ENCODE peak calls at places on chromosomes 4 and X, in five cellular contexts. B is A549, V is IMR-90, K is K562, P is SK-N-SH. I is an unnamed sample.

GRCh38 chr4:107685740-107686139 is 34.3 kb downstream of the PAPSS1 start:
- DNase-seq in B (no peak), V (no peak), K (no peak), P (no peak), I (no peak)

GRCh38 chr4:48360285-48360965 is 19.1 kb downstream of the SLAIN2 start:
- DNase-seq in B (no peak), V (peak), K (no peak), P (no peak), I (no peak)

GRCh38 chrX:44874481-44875184 is 1.6 kb downstream of the KDM6A start:
- DNase-seq in B (peak), V (peak), K (peak), P (peak), I (no peak)

GRCh38 chr4:152443859-152444258 is 92.0 kb downstream of the FBXW7 start:
- DNase-seq in B (no peak), V (no peak), K (no peak), P (no peak), I (no peak)

GRCh38 chrX:39827959-39828358 is 269.8 kb downstream of the BCOR start:
- DNase-seq in B (no peak), V (no peak), K (no peak), P (no peak), I (no peak)

GRCh38 chr4:26482508-26483462 is 7.5 kb downstream of the CCKAR start:
- DNase-seq in B (no peak), V (no peak), K (no peak), P (no peak), I (no peak)

GRCh38 chrX:53300157-53300556 is 18.8 kb upstream of the IQSEC2 start:
- DNase-seq in B (no peak), V (no peak), K (no peak), P (no peak), I (no peak)

GRCh38 chr4:19655666-19656065 is 596.0 kb upstream of the SLIT2 start:
- DNase-seq in B (no peak), V (no peak), K (no peak), P (no peak), I (no peak)

GRCh38 chr4:149751174-149751573 is 64.5 kb downstream of the IQCM start:
- DNase-seq in B (no peak), V (no peak), K (no peak), P (no peak), I (no peak)

GRCh38 chr4:108861339-108861738 is 98.5 kb upstream of the ETNPPL start:
- DNase-seq in B (no peak), V (peak), K (peak), P (no peak), I (no peak)

GRCh38 chr4:163173713-163174112 is 7.0 kb upstream of the NAF1 start:
- DNase-seq in B (no peak), V (no peak), K (no peak), P (no peak), I (no peak)

GRCh38 chr4:77500801-77501200 is 104.8 kb upstream of the CXCL13 start:
- DNase-seq in B (no peak), V (no peak), K (no peak), P (no peak), I (no peak)

GRCh38 chrX:55450259-55450658 is 1.7 kb upstream of the MAGEH1 start:
- DNase-seq in B (peak), V (peak), K (peak), P (no peak), I (no peak)

GRCh38 chrX:123740006-123740405 is 7.2 kb upstream of the THOC2 start:
- DNase-seq in B (no peak), V (no peak), K (no peak), P (no peak), I (no peak)
- TF ChIP-seq RCOR1 in B (no peak), V (no peak), K (no peak), P (no peak), I (no peak)

GRCh38 chr4:144634978-144635747 is 10.8 kb upstream of the HHIP start:
- DNase-seq in B (no peak), V (no peak), K (no peak), P (no peak), I (peak)

GRCh38 chr4:144627663-144628076 is 18.3 kb upstream of the HHIP start:
- DNase-seq in B (peak), V (peak), K (no peak), P (no peak), I (no peak)

DNA sequence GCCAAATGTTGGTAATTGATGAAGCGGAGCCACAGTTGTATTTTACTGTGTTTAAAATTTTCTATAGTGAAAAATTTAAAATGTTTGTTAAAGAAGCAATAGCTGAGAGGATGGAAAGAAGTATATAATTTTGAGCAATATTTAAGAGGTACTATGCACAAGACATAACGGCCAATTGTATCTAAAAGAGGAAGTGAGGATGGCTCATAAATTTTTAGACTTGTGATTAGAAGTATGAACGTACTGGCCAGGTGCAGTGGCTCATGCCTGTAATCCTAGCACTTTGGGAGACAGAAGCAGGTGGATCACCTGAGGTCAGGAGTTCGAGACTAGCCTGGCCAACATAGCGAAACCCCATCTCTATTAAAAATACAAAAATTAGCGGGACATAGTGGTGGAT is 12.7 kb upstream of the HHIP start:
- DNase-seq in B (no peak), V (no peak), K (no peak), P (no peak), I (no peak)
- TF ChIP-seq RCOR1 in B (no peak), V (no peak), K (no peak), P (no peak), I (no peak)

GRCh38 chr4:7101692-7102515 is 34.0 kb upstream of the GRPEL1 start:
- DNase-seq in B (peak), V (peak), K (peak), P (peak), I (no peak)
- TF ChIP-seq RCOR1 in B (no peak), V (no peak), K (peak), P (no peak), I (no peak)

GRCh38 chrX:69074726-69075125 is 90.5 kb downstream of the PJA1 start:
- DNase-seq in B (no peak), V (no peak), K (no peak), P (no peak), I (no peak)
- TF ChIP-seq RCOR1 in B (no peak), V (no peak), K (no peak), P (no peak), I (no peak)

GRCh38 chrX:153439977-153440376 is 5.9 kb downstream of the TREX2 start:
- DNase-seq in B (no peak), V (no peak), K (no peak), P (no peak), I (no peak)

GRCh38 chrX:153442463-153442862 is 3.4 kb downstream of the TREX2 start:
- DNase-seq in B (no peak), V (no peak), K (no peak), P (no peak), I (no peak)

GRCh38 chrX:153441296-153441695 is 4.6 kb downstream of the TREX2 start:
- DNase-seq in B (no peak), V (no peak), K (no peak), P (no peak), I (no peak)

GRCh38 chrX:153441981-153442380 is 3.9 kb downstream of the TREX2 start:
- DNase-seq in B (no peak), V (no peak), K (no peak), P (no peak), I (no peak)

GRCh38 chrX:153440556-153441135 is 5.2 kb downstream of the TREX2 start:
- DNase-seq in B (no peak), V (no peak), K (no peak), P (no peak), I (no peak)
- TF ChIP-seq RCOR1 in B (no peak), V (no peak), K (no peak), P (no peak), I (no peak)

GRCh38 chr4:86557526-86557925 is 36.6 kb upstream of the PTPN13 start:
- DNase-seq in B (no peak), V (peak), K (no peak), P (no peak), I (no peak)

GRCh38 chr4:86558799-86559198 is 35.3 kb upstream of the PTPN13 start:
- DNase-seq in B (no peak), V (peak), K (no peak), P (no peak), I (no peak)

GRCh38 chr4:86556791-86557415 is 37.2 kb upstream of the PTPN13 start:
- DNase-seq in B (no peak), V (no peak), K (no peak), P (no peak), I (no peak)

GRCh38 chr4:86558258-86558657 is 35.9 kb upstream of the PTPN13 start:
- DNase-seq in B (no peak), V (no peak), K (no peak), P (no peak), I (no peak)

GRCh38 chr4:86560447-86560846 is 33.7 kb upstream of the PTPN13 start:
- DNase-seq in B (no peak), V (no peak), K (no peak), P (no peak), I (no peak)
- TF ChIP-seq RCOR1 in B (no peak), V (no peak), K (no peak), P (no peak), I (no peak)